ENCODE peak calls at places on chromosomes 7 and 10, in five cellular contexts. One of them, this sample, is unnamed.
A peak's percentile ranks its signal among the peaks of the same experiment; 100 is the strongest.

GRCh38 chr10:105797234-105797890 is 1156.3 kb downstream of the SORCS3 start:
- DNase-seq in heart right ventricle: no peak
- DNase-seq in Calu3: no peak
- DNase-seq in cardiac muscle cell: peak; percentile 3
- DNase-seq in AG09319: no peak
- DNase-seq in this sample: no peak

GRCh38 chr7:40148671-40149070 is 13.9 kb downstream of the SUGCT start:
- DNase-seq in heart right ventricle: no peak
- DNase-seq in Calu3: no peak
- DNase-seq in cardiac muscle cell: no peak
- DNase-seq in AG09319: no peak
- DNase-seq in this sample: no peak

GRCh38 chr7:584122-584465 is 64.4 kb upstream of the PDGFA start:
- DNase-seq in heart right ventricle: no peak
- DNase-seq in Calu3: no peak
- DNase-seq in cardiac muscle cell: no peak
- DNase-seq in AG09319: no peak
- DNase-seq in this sample: no peak

GRCh38 chr10:88150338-88150737 is 286.9 kb downstream of the PTEN start:
- DNase-seq in heart right ventricle: no peak
- DNase-seq in Calu3: no peak
- DNase-seq in cardiac muscle cell: peak; percentile 56
- DNase-seq in AG09319: no peak
- DNase-seq in this sample: no peak

GRCh38 chr10:44240766-44241165 is 144.1 kb downstream of the CXCL12 start:
- DNase-seq in heart right ventricle: no peak
- DNase-seq in Calu3: no peak
- DNase-seq in cardiac muscle cell: no peak
- DNase-seq in AG09319: no peak
- DNase-seq in this sample: no peak

GRCh38 chr7:33921216-33921938 is 16.0 kb downstream of the BMPER start:
- DNase-seq in heart right ventricle: peak; percentile 55
- DNase-seq in Calu3: no peak
- DNase-seq in cardiac muscle cell: peak; percentile 54
- DNase-seq in AG09319: no peak
- DNase-seq in this sample: no peak

GRCh38 chr7:125122225-125122624 is 192.6 kb upstream of the POT1 start:
- DNase-seq in heart right ventricle: no peak
- DNase-seq in Calu3: no peak
- DNase-seq in cardiac muscle cell: peak; percentile 47
- DNase-seq in AG09319: no peak
- DNase-seq in this sample: no peak

GRCh38 chr10:133438711-133439273 is 14.4 kb upstream of the SPRN start:
- DNase-seq in heart right ventricle: no peak
- DNase-seq in Calu3: no peak
- DNase-seq in cardiac muscle cell: peak; percentile 13
- DNase-seq in AG09319: no peak
- DNase-seq in this sample: no peak

GRCh38 chr7:137020351-137020750 is 151.9 kb downstream of the CHRM2 start:
- DNase-seq in heart right ventricle: no peak
- DNase-seq in Calu3: no peak
- DNase-seq in cardiac muscle cell: no peak
- DNase-seq in AG09319: no peak
- DNase-seq in this sample: no peak

GRCh38 chr7:74225400-74225799 is 15.6 kb downstream of the LAT2 start:
- DNase-seq in heart right ventricle: no peak
- DNase-seq in Calu3: no peak
- DNase-seq in cardiac muscle cell: no peak
- DNase-seq in AG09319: no peak
- DNase-seq in this sample: no peak

GRCh38 chr7:74223711-74224510 is 14.1 kb downstream of the LAT2 start:
- DNase-seq in heart right ventricle: no peak
- DNase-seq in Calu3: no peak
- DNase-seq in cardiac muscle cell: no peak
- DNase-seq in AG09319: no peak
- DNase-seq in this sample: no peak

GRCh38 chr7:74221713-74222112 is 11.9 kb downstream of the LAT2 start:
- DNase-seq in heart right ventricle: no peak
- DNase-seq in Calu3: no peak
- DNase-seq in cardiac muscle cell: no peak
- DNase-seq in AG09319: no peak
- DNase-seq in this sample: no peak

GRCh38 chr7:74224511-74224832 is 14.7 kb downstream of the LAT2 start:
- DNase-seq in heart right ventricle: no peak
- DNase-seq in Calu3: no peak
- DNase-seq in cardiac muscle cell: no peak
- DNase-seq in AG09319: no peak
- DNase-seq in this sample: no peak

DNA sequence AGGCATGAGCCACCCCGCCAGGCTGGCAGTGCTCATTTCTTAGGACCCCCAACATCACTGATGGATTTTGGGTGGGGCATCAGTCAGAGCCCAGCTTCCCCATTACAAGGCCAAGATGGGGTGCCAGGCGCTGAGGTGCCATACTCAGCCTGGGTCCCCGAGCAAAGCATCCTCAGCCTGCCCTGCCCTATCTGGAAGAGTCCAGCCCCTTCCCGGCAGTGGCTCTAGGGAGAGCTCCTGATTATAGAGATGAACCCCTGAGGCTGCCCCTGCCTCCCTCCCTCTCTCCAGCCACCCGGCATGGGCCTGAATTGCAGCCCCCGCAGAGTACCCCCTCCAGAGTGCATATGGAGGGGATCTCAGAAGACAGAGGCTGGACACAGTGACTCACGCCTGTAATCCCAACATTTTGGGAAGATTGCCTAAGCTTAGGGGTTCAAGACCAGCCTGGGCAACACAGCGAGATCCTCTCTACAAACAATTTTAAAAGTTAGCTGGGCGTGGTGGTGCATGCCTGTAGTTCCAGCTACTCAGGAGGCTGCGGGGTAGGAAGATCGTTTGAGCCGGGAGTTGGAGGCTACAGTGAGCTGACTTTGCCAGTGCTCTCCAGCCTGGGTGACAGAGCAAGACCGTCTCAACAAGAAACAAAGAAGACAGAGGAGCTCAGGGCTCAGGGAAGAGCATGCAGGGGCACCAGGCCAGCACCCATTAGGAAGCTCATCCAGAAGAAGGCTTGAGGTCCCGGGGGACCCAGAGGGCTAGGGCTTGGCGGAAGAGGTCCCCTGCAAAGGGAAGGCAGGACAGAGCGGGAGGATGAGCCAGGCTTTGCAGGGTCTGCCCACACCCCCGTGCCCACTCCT is 13.3 kb downstream of the LAT2 start:
- DNase-seq in heart right ventricle: no peak
- DNase-seq in Calu3: no peak
- DNase-seq in cardiac muscle cell: no peak
- DNase-seq in AG09319: no peak
- DNase-seq in this sample: no peak
- TF ChIP-seq CTCF in heart right ventricle: no peak
- TF ChIP-seq CTCF in Calu3: no peak
- TF ChIP-seq CTCF in cardiac muscle cell: no peak
- TF ChIP-seq CTCF in AG09319: no peak
- TF ChIP-seq CTCF in this sample: no peak

GRCh38 chr7:29609162-29610030 is 45.8 kb downstream of the PRR15 start:
- DNase-seq in heart right ventricle: no peak
- DNase-seq in Calu3: peak; percentile 73
- DNase-seq in cardiac muscle cell: peak; percentile 76
- DNase-seq in AG09319: no peak
- DNase-seq in this sample: peak; percentile 28
- TF ChIP-seq CTCF in heart right ventricle: peak; percentile 66
- TF ChIP-seq CTCF in Calu3: peak; percentile 97
- TF ChIP-seq CTCF in cardiac muscle cell: peak; percentile 82
- TF ChIP-seq CTCF in AG09319: peak; percentile 42
- TF ChIP-seq CTCF in this sample: peak; percentile 85

DNA sequence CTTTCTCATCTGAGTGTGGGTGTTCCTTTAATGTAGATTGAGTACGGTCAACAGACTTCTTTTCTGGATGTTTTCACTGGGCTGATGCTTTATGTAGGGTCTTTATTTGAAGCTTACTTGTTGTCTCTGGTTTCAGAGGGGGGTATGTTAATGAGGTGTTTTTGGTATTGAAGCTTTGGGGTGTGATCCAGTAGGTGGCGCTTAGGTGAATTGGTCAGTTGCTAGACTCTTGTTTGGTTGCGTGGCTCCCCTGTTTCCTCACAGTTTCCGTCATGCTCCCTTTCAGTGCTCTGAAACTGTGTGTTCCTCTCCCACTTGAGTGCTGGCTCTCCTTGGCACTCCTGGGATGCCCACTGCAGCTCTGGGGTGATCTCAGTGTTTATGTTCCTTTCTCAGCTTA is 80.8 kb downstream of the FANK1 start:
- DNase-seq in heart right ventricle: no peak
- DNase-seq in Calu3: no peak
- DNase-seq in cardiac muscle cell: no peak
- DNase-seq in AG09319: no peak
- DNase-seq in this sample: no peak
- TF ChIP-seq CTCF in heart right ventricle: no peak
- TF ChIP-seq CTCF in Calu3: no peak
- TF ChIP-seq CTCF in cardiac muscle cell: no peak
- TF ChIP-seq CTCF in AG09319: no peak
- TF ChIP-seq CTCF in this sample: no peak

GRCh38 chr7:26319631-26320030 is 28.0 kb downstream of the SNX10 start:
- DNase-seq in heart right ventricle: no peak
- DNase-seq in Calu3: no peak
- DNase-seq in cardiac muscle cell: no peak
- DNase-seq in AG09319: no peak
- DNase-seq in this sample: no peak

GRCh38 chr7:26318921-26319320 is 27.3 kb downstream of the SNX10 start:
- DNase-seq in heart right ventricle: no peak
- DNase-seq in Calu3: no peak
- DNase-seq in cardiac muscle cell: no peak
- DNase-seq in AG09319: no peak
- DNase-seq in this sample: no peak

GRCh38 chr7:26321440-26321839 is 29.8 kb downstream of the SNX10 start:
- DNase-seq in heart right ventricle: no peak
- DNase-seq in Calu3: no peak
- DNase-seq in cardiac muscle cell: no peak
- DNase-seq in AG09319: no peak
- DNase-seq in this sample: no peak

GRCh38 chr7:26320878-26321277 is 29.2 kb downstream of the SNX10 start:
- DNase-seq in heart right ventricle: no peak
- DNase-seq in Calu3: no peak
- DNase-seq in cardiac muscle cell: no peak
- DNase-seq in AG09319: no peak
- DNase-seq in this sample: no peak

GRCh38 chr7:26317211-26317610 is 25.5 kb downstream of the SNX10 start:
- DNase-seq in heart right ventricle: no peak
- DNase-seq in Calu3: no peak
- DNase-seq in cardiac muscle cell: no peak
- DNase-seq in AG09319: no peak
- DNase-seq in this sample: no peak
- TF ChIP-seq CTCF in heart right ventricle: no peak
- TF ChIP-seq CTCF in Calu3: no peak
- TF ChIP-seq CTCF in cardiac muscle cell: no peak
- TF ChIP-seq CTCF in AG09319: no peak
- TF ChIP-seq CTCF in this sample: no peak